ENCODE peak calls at places on chromosomes 3 and 15, in nine cellular contexts. One of them, this sample, is unnamed.

GRCh38 chr3:101535221-101535620 is 22.2 kb upstream of the SENP7 start:
- DNase-seq in pancreas: no peak
- DNase-seq in brain microvascular endothelial cell: no peak
- DNase-seq in coronary artery: no peak
- DNase-seq in right atrium auricular region: no peak
- DNase-seq in transverse colon: no peak
- DNase-seq in keratinocyte: no peak
- DNase-seq in MM.1S: no peak
- DNase-seq in cardiac muscle cell: no peak
- DNase-seq in this sample: no peak

GRCh38 chr3:114217266-114217665 is 20.1 kb downstream of the ZNF80 start:
- DNase-seq in pancreas: no peak
- DNase-seq in brain microvascular endothelial cell: no peak
- DNase-seq in coronary artery: no peak
- DNase-seq in right atrium auricular region: no peak
- DNase-seq in transverse colon: no peak
- DNase-seq in keratinocyte: no peak
- DNase-seq in MM.1S: no peak
- DNase-seq in cardiac muscle cell: no peak
- DNase-seq in this sample: no peak

GRCh38 chr3:122066331-122067213 is 11.4 kb downstream of the CD86 start:
- DNase-seq in pancreas: no peak
- DNase-seq in brain microvascular endothelial cell: no peak
- DNase-seq in coronary artery: no peak
- DNase-seq in right atrium auricular region: no peak
- DNase-seq in transverse colon: no peak
- DNase-seq in keratinocyte: no peak
- DNase-seq in MM.1S: no peak
- DNase-seq in cardiac muscle cell: peak; percentile 20
- DNase-seq in this sample: no peak

GRCh38 chr3:173395412-173396181 is 1.9 kb upstream of the NLGN1 start:
- DNase-seq in pancreas: peak; percentile 67
- DNase-seq in brain microvascular endothelial cell: peak; percentile 48
- DNase-seq in coronary artery: peak; percentile 95
- DNase-seq in right atrium auricular region: peak; percentile 90
- DNase-seq in transverse colon: peak; percentile 75
- DNase-seq in keratinocyte: no peak
- DNase-seq in MM.1S: peak; percentile 98
- DNase-seq in cardiac muscle cell: peak; percentile 93
- DNase-seq in this sample: peak; percentile 90

GRCh38 chr15:40695469-40695910 is 516 bp downstream of the RAD51 start:
- DNase-seq in pancreas: no peak
- DNase-seq in brain microvascular endothelial cell: no peak
- DNase-seq in coronary artery: no peak
- DNase-seq in right atrium auricular region: no peak
- DNase-seq in transverse colon: no peak
- DNase-seq in keratinocyte: no peak
- DNase-seq in MM.1S: peak; percentile 18
- DNase-seq in cardiac muscle cell: no peak
- DNase-seq in this sample: no peak

GRCh38 chr3:150236683-150237082 is 171.4 kb upstream of the TSC22D2 start:
- DNase-seq in pancreas: no peak
- DNase-seq in brain microvascular endothelial cell: no peak
- DNase-seq in coronary artery: no peak
- DNase-seq in right atrium auricular region: no peak
- DNase-seq in transverse colon: no peak
- DNase-seq in keratinocyte: no peak
- DNase-seq in MM.1S: no peak
- DNase-seq in cardiac muscle cell: no peak
- DNase-seq in this sample: no peak

GRCh38 chr3:129474986-129475804 is 35.2 kb downstream of the IFT122 start:
- DNase-seq in pancreas: no peak
- DNase-seq in brain microvascular endothelial cell: no peak
- DNase-seq in coronary artery: no peak
- DNase-seq in right atrium auricular region: no peak
- DNase-seq in transverse colon: no peak
- DNase-seq in keratinocyte: no peak
- DNase-seq in MM.1S: no peak
- DNase-seq in cardiac muscle cell: no peak
- DNase-seq in this sample: no peak

GRCh38 chr3:53713626-53714025 is 132.6 kb downstream of the CHDH start:
- DNase-seq in pancreas: no peak
- DNase-seq in brain microvascular endothelial cell: no peak
- DNase-seq in coronary artery: no peak
- DNase-seq in right atrium auricular region: no peak
- DNase-seq in transverse colon: no peak
- DNase-seq in keratinocyte: no peak
- DNase-seq in MM.1S: no peak
- DNase-seq in cardiac muscle cell: no peak
- DNase-seq in this sample: no peak

GRCh38 chr3:39146083-39146501 is 7.3 kb downstream of the CSRNP1 start:
- DNase-seq in pancreas: no peak
- DNase-seq in brain microvascular endothelial cell: no peak
- DNase-seq in coronary artery: peak; percentile 76
- DNase-seq in right atrium auricular region: no peak
- DNase-seq in transverse colon: peak; percentile 79
- DNase-seq in keratinocyte: no peak
- DNase-seq in MM.1S: no peak
- DNase-seq in cardiac muscle cell: no peak
- DNase-seq in this sample: no peak

GRCh38 chr3:99520511-99520910 is 117.9 kb upstream of the COL8A1 start:
- DNase-seq in pancreas: no peak
- DNase-seq in brain microvascular endothelial cell: no peak
- DNase-seq in coronary artery: no peak
- DNase-seq in right atrium auricular region: no peak
- DNase-seq in transverse colon: no peak
- DNase-seq in keratinocyte: no peak
- DNase-seq in MM.1S: no peak
- DNase-seq in cardiac muscle cell: no peak
- DNase-seq in this sample: no peak

GRCh38 chr15:68149059-68149458 is 56.1 kb downstream of the CALML4 start:
- DNase-seq in pancreas: no peak
- DNase-seq in brain microvascular endothelial cell: peak; percentile 20
- DNase-seq in coronary artery: no peak
- DNase-seq in right atrium auricular region: no peak
- DNase-seq in transverse colon: no peak
- DNase-seq in keratinocyte: no peak
- DNase-seq in MM.1S: no peak
- DNase-seq in cardiac muscle cell: no peak
- DNase-seq in this sample: no peak

GRCh38 chr3:27556854-27557253 is 72.7 kb upstream of the SLC4A7 start:
- DNase-seq in pancreas: no peak
- DNase-seq in brain microvascular endothelial cell: no peak
- DNase-seq in coronary artery: no peak
- DNase-seq in right atrium auricular region: no peak
- DNase-seq in transverse colon: no peak
- DNase-seq in keratinocyte: no peak
- DNase-seq in MM.1S: no peak
- DNase-seq in cardiac muscle cell: no peak
- DNase-seq in this sample: no peak

GRCh38 chr3:32366638-32367368 is 24.9 kb upstream of the CMTM7 start:
- DNase-seq in pancreas: no peak
- DNase-seq in brain microvascular endothelial cell: no peak
- DNase-seq in coronary artery: no peak
- DNase-seq in right atrium auricular region: no peak
- DNase-seq in transverse colon: no peak
- DNase-seq in keratinocyte: no peak
- DNase-seq in MM.1S: peak; percentile 24
- DNase-seq in cardiac muscle cell: peak; percentile 21
- DNase-seq in this sample: no peak

GRCh38 chr15:95565702-95566101 is 764.8 kb upstream of the NR2F2 start:
- DNase-seq in pancreas: no peak
- DNase-seq in brain microvascular endothelial cell: no peak
- DNase-seq in coronary artery: no peak
- DNase-seq in right atrium auricular region: no peak
- DNase-seq in transverse colon: no peak
- DNase-seq in keratinocyte: no peak
- DNase-seq in MM.1S: no peak
- DNase-seq in cardiac muscle cell: no peak
- DNase-seq in this sample: no peak

GRCh38 chr15:78550194-78550593 is 9.9 kb downstream of the PSMA4 start:
- DNase-seq in pancreas: no peak
- DNase-seq in brain microvascular endothelial cell: no peak
- DNase-seq in coronary artery: no peak
- DNase-seq in right atrium auricular region: no peak
- DNase-seq in transverse colon: no peak
- DNase-seq in keratinocyte: no peak
- DNase-seq in MM.1S: no peak
- DNase-seq in cardiac muscle cell: no peak
- DNase-seq in this sample: no peak

DNA sequence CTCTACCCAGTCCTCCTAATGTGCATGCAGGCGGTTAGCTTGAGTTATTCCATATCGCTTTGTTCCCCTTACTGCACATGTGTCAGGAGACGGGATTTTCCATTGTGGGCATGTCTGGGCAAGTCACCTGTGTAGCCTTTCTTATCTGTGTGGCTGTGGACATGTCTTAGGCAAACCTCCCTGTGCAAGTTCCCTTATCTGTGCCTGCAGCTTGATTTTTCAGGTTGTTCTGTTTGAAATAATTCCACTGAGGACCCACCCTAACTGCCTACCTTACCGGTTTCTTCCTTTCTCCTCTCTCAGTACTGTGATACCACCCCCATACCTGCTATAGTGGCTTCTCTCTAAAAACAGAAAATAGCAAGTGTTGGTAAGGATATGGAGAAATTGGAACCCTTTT is 113.6 kb downstream of the NEO1 start:
- DNase-seq in pancreas: no peak
- DNase-seq in brain microvascular endothelial cell: no peak
- DNase-seq in coronary artery: no peak
- DNase-seq in right atrium auricular region: no peak
- DNase-seq in transverse colon: no peak
- DNase-seq in keratinocyte: peak; percentile 4
- DNase-seq in MM.1S: no peak
- DNase-seq in cardiac muscle cell: no peak
- DNase-seq in this sample: no peak
- H3K27ac ChIP-seq in pancreas: no peak overlapping the region
- H3K27ac ChIP-seq in brain microvascular endothelial cell: no peak overlapping the region
- H3K27ac ChIP-seq in coronary artery: no peak overlapping the region
- H3K27ac ChIP-seq in right atrium auricular region: no peak overlapping the region
- H3K27ac ChIP-seq in transverse colon: no peak overlapping the region
- H3K27ac ChIP-seq in keratinocyte: peak overlapping the region; percentile 36
- H3K27ac ChIP-seq in MM.1S: no peak overlapping the region
- H3K27ac ChIP-seq in cardiac muscle cell: no peak overlapping the region
- H3K27ac ChIP-seq in this sample: no peak overlapping the region

DNA sequence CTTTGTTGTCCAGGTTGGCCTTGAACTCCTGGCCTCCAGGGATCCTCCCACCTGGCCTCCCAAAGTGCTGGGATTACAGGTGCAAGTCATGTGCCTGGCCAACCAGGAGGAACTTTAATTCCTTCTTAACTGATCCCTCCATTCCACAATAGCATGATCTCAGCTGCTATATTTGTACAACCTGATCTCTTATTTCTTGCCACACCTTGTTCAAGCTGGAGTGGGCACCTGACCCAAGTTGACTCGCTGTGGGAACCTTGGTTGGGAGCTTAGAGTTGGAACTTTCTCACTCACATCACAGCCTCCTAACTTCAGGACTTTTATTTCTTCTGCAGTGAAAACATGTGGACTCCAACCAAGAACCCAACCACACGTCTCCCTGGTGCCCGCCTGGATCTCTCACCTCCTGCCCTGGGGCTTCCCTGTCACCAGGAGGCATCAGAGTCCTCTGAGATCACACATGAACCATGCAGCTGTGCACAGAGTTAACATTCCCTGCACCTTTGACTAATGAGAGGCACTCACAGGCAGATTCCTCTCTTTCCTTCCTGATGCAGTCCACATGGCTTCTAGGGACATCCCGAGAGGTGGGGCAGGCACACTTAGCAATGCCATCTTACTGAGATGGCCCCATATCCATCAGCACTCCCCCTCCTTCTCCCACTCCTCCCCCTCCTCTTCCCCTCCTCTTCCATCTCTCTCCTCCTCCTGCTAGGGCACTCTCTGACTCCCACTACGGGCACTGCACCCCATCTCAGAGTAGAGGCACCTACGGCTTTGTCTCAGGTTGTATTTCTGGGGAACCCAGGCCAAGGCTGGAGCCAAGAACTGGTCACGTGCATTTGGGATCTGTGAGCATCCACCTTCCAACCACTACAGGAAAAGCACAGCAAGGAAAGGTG is 9.7 kb upstream of the CYFIP1 start:
- DNase-seq in pancreas: peak; percentile 27
- DNase-seq in brain microvascular endothelial cell: no peak
- DNase-seq in coronary artery: peak; percentile 56
- DNase-seq in right atrium auricular region: peak; percentile 38
- DNase-seq in transverse colon: no peak
- DNase-seq in keratinocyte: no peak
- DNase-seq in MM.1S: no peak
- DNase-seq in cardiac muscle cell: no peak
- DNase-seq in this sample: no peak
- TF ChIP-seq CTCF in pancreas: no peak
- TF ChIP-seq CTCF in brain microvascular endothelial cell: no peak
- TF ChIP-seq CTCF in coronary artery: no peak
- TF ChIP-seq CTCF in right atrium auricular region: no peak
- TF ChIP-seq CTCF in transverse colon: no peak
- TF ChIP-seq CTCF in keratinocyte: peak; percentile 29
- TF ChIP-seq CTCF in MM.1S: no peak
- TF ChIP-seq CTCF in cardiac muscle cell: no peak
- TF ChIP-seq CTCF in this sample: no peak

GRCh38 chr15:99143230-99143629 is 38.4 kb downstream of the SYNM start:
- DNase-seq in pancreas: no peak
- DNase-seq in brain microvascular endothelial cell: no peak
- DNase-seq in coronary artery: no peak
- DNase-seq in right atrium auricular region: no peak
- DNase-seq in transverse colon: no peak
- DNase-seq in keratinocyte: no peak
- DNase-seq in MM.1S: no peak
- DNase-seq in cardiac muscle cell: no peak
- DNase-seq in this sample: no peak
- H3K4me3 ChIP-seq in pancreas: no peak overlapping the region
- H3K4me3 ChIP-seq in brain microvascular endothelial cell: no peak overlapping the region
- H3K4me3 ChIP-seq in coronary artery: no peak overlapping the region
- H3K4me3 ChIP-seq in right atrium auricular region: no peak overlapping the region
- H3K4me3 ChIP-seq in transverse colon: no peak overlapping the region
- H3K4me3 ChIP-seq in keratinocyte: no peak overlapping the region
- H3K4me3 ChIP-seq in MM.1S: no peak overlapping the region
- H3K4me3 ChIP-seq in cardiac muscle cell: no peak overlapping the region
- H3K4me3 ChIP-seq in this sample: no peak overlapping the region

GRCh38 chr3:31133541-31133940 is 239.1 kb upstream of the GADL1 start:
- DNase-seq in pancreas: no peak
- DNase-seq in brain microvascular endothelial cell: no peak
- DNase-seq in coronary artery: no peak
- DNase-seq in right atrium auricular region: no peak
- DNase-seq in transverse colon: no peak
- DNase-seq in keratinocyte: no peak
- DNase-seq in MM.1S: no peak
- DNase-seq in cardiac muscle cell: no peak
- DNase-seq in this sample: no peak
- H3K27ac ChIP-seq in pancreas: no peak overlapping the region
- H3K27ac ChIP-seq in brain microvascular endothelial cell: no peak overlapping the region
- H3K27ac ChIP-seq in coronary artery: no peak overlapping the region
- H3K27ac ChIP-seq in right atrium auricular region: no peak overlapping the region
- H3K27ac ChIP-seq in transverse colon: no peak overlapping the region
- H3K27ac ChIP-seq in keratinocyte: no peak overlapping the region
- H3K27ac ChIP-seq in MM.1S: no peak overlapping the region
- H3K27ac ChIP-seq in cardiac muscle cell: no peak overlapping the region
- H3K27ac ChIP-seq in this sample: no peak overlapping the region

This sample was measured in psoas muscle.